ENCODE peak calls at places on chromosome 11, in five cellular contexts. R, Y, X, P and L are unnamed samples.

GRCh38 chr11:66639066-66639813 is 737 bp downstream of the RBM4 start:
- DNase-seq in P (peak; percentile 52), Y (no peak), R (no peak), X (no peak), L (no peak)

GRCh38 chr11:17991799-17992433 is 20.9 kb downstream of the SERGEF start:
- DNase-seq in R (peak; percentile 49), P (peak; percentile 71), X (no peak), Y (no peak), L (no peak)

GRCh38 chr11:79150966-79151365 is 289.9 kb downstream of the TENM4 start:
- DNase-seq in Y (no peak), R (no peak), P (no peak), X (no peak), L (no peak)

GRCh38 chr11:106464728-106465127 is 387.3 kb downstream of the AASDHPPT start:
- DNase-seq in X (no peak), Y (no peak), P (no peak), R (no peak), L (no peak)

GRCh38 chr11:75103380-75104026 is 6.8 kb upstream of the OR2AT4 start:
- DNase-seq in R (no peak), Y (no peak), X (no peak), P (peak; percentile 39), L (no peak)

GRCh38 chr11:128643661-128644060 is 50.2 kb upstream of the FLI1 start:
- DNase-seq in P (no peak), X (no peak), Y (no peak), R (no peak), L (no peak)

GRCh38 chr11:8357505-8357888 is 93.8 kb upstream of the LMO1 start:
- DNase-seq in P (no peak), R (no peak), X (no peak), Y (no peak), L (no peak)

GRCh38 chr11:12922418-12922817 is 86.7 kb upstream of the RASSF10 start:
- DNase-seq in Y (no peak), R (no peak), X (no peak), P (no peak), L (no peak)

GRCh38 chr11:109972939-109973338 is 120.3 kb upstream of the ZC3H12C start:
- DNase-seq in R (no peak), P (no peak), X (no peak), Y (no peak), L (no peak)

GRCh38 chr11:15119826-15120225 is 5.1 kb downstream of the INSC start:
- DNase-seq in X (no peak), Y (no peak), R (no peak), P (no peak), L (no peak)

GRCh38 chr11:124518900-124519541 is 24.4 kb downstream of the OR8B12 start:
- DNase-seq in P (peak; percentile 20), X (no peak), R (no peak), Y (no peak), L (no peak)

GRCh38 chr11:19598876-19599275 is 113.8 kb upstream of the NAV2 start:
- DNase-seq in P (no peak), Y (no peak), X (no peak), R (no peak), L (no peak)

GRCh38 chr11:8361664-8362210 is 98.1 kb upstream of the LMO1 start:
- DNase-seq in X (no peak), P (no peak), R (no peak), Y (no peak), L (no peak)

GRCh38 chr11:77467233-77467632 is 6.7 kb downstream of the PAK1 start:
- DNase-seq in X (no peak), P (no peak), Y (no peak), R (no peak), L (no peak)

GRCh38 chr11:130102457-130103249 is 33.0 kb downstream of the APLP2 start:
- DNase-seq in X (no peak), R (peak; percentile 87), P (no peak), Y (no peak), L (no peak)